ENCODE peak calls at places on chromosomes 5 and 9, in four cellular contexts. S is vagina, E is breast epithelium, W is stomach. I is an unnamed sample.

GRCh38 chr9:101398930-101399640 is 434 bp downstream of the ZNF189 start:
- DNase-seq in S (no peak), E (no peak), W (peak), I (no peak)

GRCh38 chr9:133619791-133620190 is 10.6 kb upstream of the FAM163B start:
- DNase-seq in S (no peak), E (no peak), W (no peak), I (no peak)

GRCh38 chr9:15136646-15137045 is 170.4 kb downstream of the TTC39B start:
- DNase-seq in S (no peak), E (no peak), W (no peak), I (no peak)

GRCh38 chr5:148469446-148470062 is 85.8 kb downstream of the FBXO38 start:
- DNase-seq in S (no peak), E (no peak), W (no peak), I (no peak)

GRCh38 chr5:103808464-103809106 is 246.0 kb upstream of the NUDT12 start:
- DNase-seq in S (no peak), E (no peak), W (no peak), I (no peak)

GRCh38 chr9:89398651-89399050 is 80.4 kb downstream of the SECISBP2 start:
- DNase-seq in S (no peak), E (no peak), W (no peak), I (no peak)

GRCh38 chr9:34689512-34689911 is 1.6 kb downstream of the CCL19 start:
- DNase-seq in S (no peak), E (no peak), W (no peak), I (no peak)

GRCh38 chr9:134597957-134598883 is 43.4 kb upstream of the COL5A1 start:
- DNase-seq in S (no peak), E (peak), W (no peak), I (no peak)

GRCh38 chr9:73980754-73981153 is 516.4 kb upstream of the RORB start:
- DNase-seq in S (no peak), E (no peak), W (no peak), I (no peak)

GRCh38 chr5:1558945-1559344 is 35.2 kb upstream of the LPCAT1 start:
- DNase-seq in S (no peak), E (no peak), W (no peak), I (no peak)

GRCh38 chr5:92401492-92401891 is 1018.4 kb upstream of the ARRDC3 start:
- DNase-seq in S (no peak), E (no peak), W (no peak), I (no peak)

GRCh38 chr9:37378613-37379004 is 43.9 kb upstream of the GRHPR start:
- DNase-seq in S (no peak), E (no peak), W (no peak), I (no peak)

GRCh38 chr5:132094393-132095076 is 20.9 kb downstream of the CSF2 start:
- DNase-seq in S (no peak), E (no peak), W (no peak), I (peak)

GRCh38 chr9:112080831-112081542 is 94.1 kb downstream of the SUSD1 start:
- DNase-seq in S (no peak), E (no peak), W (no peak), I (no peak)

GRCh38 chr9:100064872-100065581 is 33.8 kb downstream of the ERP44 start:
- DNase-seq in S (no peak), E (no peak), W (no peak), I (no peak)

GRCh38 chr5:173474881-173475287 is 141.6 kb downstream of the BOD1 start:
- DNase-seq in S (no peak), E (no peak), W (no peak), I (no peak)

GRCh38 chr5:168471785-168472184 is 14.5 kb upstream of the RARS1 start:
- DNase-seq in S (no peak), E (no peak), W (no peak), I (no peak)

GRCh38 chr9:126874546-126875314 is 14.3 kb downstream of the ZBTB34 start:
- DNase-seq in S (no peak), E (no peak), W (no peak), I (peak)

GRCh38 chr5:136613243-136613642 is 247.9 kb upstream of the TRPC7 start:
- DNase-seq in S (no peak), E (no peak), W (no peak), I (no peak)

GRCh38 chr5:172503925-172504730 is 49.8 kb upstream of the SH3PXD2B start:
- DNase-seq in S (peak), E (no peak), W (no peak), I (peak)

GRCh38 chr5:174972291-174972690 is 247.9 kb downstream of the MSX2 start:
- DNase-seq in S (no peak), E (no peak), W (peak), I (no peak)

GRCh38 chr9:4803670-4804530 is 11.2 kb downstream of the RCL1 start:
- DNase-seq in S (no peak), E (no peak), W (no peak), I (no peak)

GRCh38 chr9:81635526-81636279 is 53.6 kb downstream of the TLE1 start:
- DNase-seq in S (no peak), E (no peak), W (no peak), I (no peak)

GRCh38 chr5:138305797-138306196 is 25.8 kb downstream of the CDC25C start:
- DNase-seq in S (no peak), E (peak), W (peak), I (peak)

GRCh38 chr9:86856259-86856658 is 91.0 kb downstream of the GAS1 start:
- DNase-seq in S (no peak), E (no peak), W (no peak), I (no peak)

GRCh38 chr9:81613002-81613750 is 76.2 kb downstream of the TLE1 start:
- DNase-seq in S (peak), E (no peak), W (no peak), I (no peak)

GRCh38 chr5:19837536-19838179 is 150.3 kb downstream of the CDH18 start:
- DNase-seq in S (no peak), E (no peak), W (no peak), I (no peak)

GRCh38 chr5:171308453-171309275 is at the start of gene TLX3:
- DNase-seq in S (no peak), E (no peak), W (no peak), I (no peak)

GRCh38 chr5:160083012-160083436 is 36.2 kb downstream of the PWWP2A start:
- DNase-seq in S (no peak), E (no peak), W (no peak), I (no peak)

GRCh38 chr5:148850836-148851235 is 24.4 kb downstream of the ADRB2 start:
- DNase-seq in S (no peak), E (no peak), W (no peak), I (no peak)

GRCh38 chr9:81999806-82000205 is 11.2 kb downstream of the SPATA31D1 start:
- DNase-seq in S (no peak), E (no peak), W (no peak), I (no peak)

GRCh38 chr9:124877383-124877782 is 15.5 kb downstream of the ARPC5L start:
- DNase-seq in S (no peak), E (no peak), W (no peak), I (no peak)

GRCh38 chr9:5489630-5490484 is 20.5 kb upstream of the PDCD1LG2 start:
- DNase-seq in S (no peak), E (no peak), W (no peak), I (no peak)

GRCh38 chr9:133823189-133824105 is 85.3 kb upstream of the SARDH start:
- DNase-seq in S (no peak), E (no peak), W (no peak), I (no peak)

GRCh38 chr9:36336511-36336910 is 63.6 kb downstream of the RNF38 start:
- DNase-seq in S (no peak), E (no peak), W (no peak), I (no peak)
- H3K27ac ChIP-seq in S (no peak), E (no peak), W (no peak), I (no peak)

DNA sequence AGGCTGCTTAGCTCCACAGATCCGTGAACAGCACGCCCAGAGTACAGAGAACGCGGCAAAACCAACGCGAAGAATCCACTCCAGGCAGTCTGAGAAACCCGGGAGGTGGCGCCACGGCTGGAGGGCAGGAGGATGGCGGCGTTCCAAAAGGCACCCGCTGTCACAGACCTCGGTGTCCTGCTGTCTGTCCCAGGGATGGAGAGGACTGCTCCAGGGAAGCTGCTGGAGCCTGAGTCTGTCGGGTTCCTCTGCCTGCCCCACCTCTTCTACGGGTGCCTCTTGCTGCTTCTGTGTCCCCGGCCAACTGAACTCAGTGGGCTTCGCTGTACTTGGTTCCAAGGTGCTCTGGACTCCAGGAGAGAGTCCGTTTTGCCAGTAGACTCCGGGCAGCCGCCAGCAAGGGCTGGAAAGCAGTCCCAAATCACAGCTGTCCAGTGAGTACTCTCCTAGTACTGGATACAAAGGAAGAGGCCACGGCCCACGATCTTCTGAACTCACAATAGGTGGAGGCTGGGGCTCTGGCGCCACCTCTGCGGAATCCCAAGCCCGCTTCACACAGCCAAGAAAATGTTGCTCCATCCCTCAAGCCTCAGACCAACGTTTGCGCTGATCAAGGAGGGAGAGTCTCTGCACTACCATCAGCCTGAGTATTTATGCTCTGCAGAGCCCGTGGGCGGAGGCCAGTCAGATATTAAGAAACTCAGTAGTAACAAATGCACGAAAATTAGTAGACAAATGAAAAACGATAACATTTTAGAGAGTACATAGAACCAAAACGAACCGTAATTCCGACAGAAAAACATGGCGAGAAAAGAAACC is 442 bp downstream of the ANXA2R start:
- DNase-seq in S (no peak), E (no peak), W (peak), I (peak)
- TF ChIP-seq POLR2AphosphoS5 in S (peak), E (peak), W (no peak), I (peak)

GRCh38 chr9:121743441-121744001 is 92.1 kb downstream of the DAB2IP start:
- DNase-seq in S (no peak), E (peak), W (peak), I (peak)
- H3K27ac ChIP-seq in S (peak), E (peak), W (peak), I (peak)

GRCh38 chr5:76341935-76342334 is 61.1 kb upstream of the IQGAP2 start:
- DNase-seq in S (no peak), E (no peak), W (peak), I (no peak)

GRCh38 chr5:76332102-76332501 is 71.0 kb upstream of the IQGAP2 start:
- DNase-seq in S (no peak), E (no peak), W (peak), I (no peak)

GRCh38 chr5:76332620-76333170 is 70.4 kb upstream of the IQGAP2 start:
- DNase-seq in S (no peak), E (no peak), W (no peak), I (no peak)

GRCh38 chr5:76342474-76342873 is 60.6 kb upstream of the IQGAP2 start:
- DNase-seq in S (no peak), E (no peak), W (no peak), I (no peak)

DNA sequence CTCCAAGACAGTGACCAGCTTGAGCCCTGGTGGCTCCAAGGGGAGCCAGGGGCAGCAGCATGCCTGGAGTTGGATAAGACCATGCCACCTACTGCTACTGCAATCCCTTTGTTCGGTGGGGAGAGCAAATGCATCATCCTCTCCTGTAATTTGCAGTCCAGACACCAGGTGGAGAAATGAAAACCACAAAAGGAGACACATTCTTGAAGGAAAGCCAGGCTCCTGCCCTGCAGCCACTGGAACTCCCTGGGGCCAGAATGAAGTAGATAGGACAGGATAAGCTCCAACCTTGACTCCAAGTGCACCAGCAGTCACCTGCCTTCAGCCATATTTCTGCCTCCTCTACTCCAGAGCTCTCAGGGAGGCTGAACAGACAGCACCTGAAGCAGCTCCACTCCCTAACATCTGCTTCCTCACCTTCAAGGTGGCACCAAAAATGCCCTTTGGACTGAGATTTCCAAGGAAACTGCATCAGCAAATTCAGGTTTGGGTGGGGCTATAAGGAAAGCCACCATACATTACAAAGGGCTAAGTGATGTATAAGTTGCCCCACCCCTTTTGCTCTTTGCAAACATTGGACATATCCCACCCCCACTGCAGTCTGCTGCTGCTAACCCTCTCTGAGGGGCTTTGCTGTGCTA is 65.0 kb upstream of the IQGAP2 start:
- DNase-seq in S (no peak), E (peak), W (peak), I (no peak)
- TF ChIP-seq POLR2AphosphoS5 in S (no peak), E (peak), W (no peak), I (no peak)

DNA sequence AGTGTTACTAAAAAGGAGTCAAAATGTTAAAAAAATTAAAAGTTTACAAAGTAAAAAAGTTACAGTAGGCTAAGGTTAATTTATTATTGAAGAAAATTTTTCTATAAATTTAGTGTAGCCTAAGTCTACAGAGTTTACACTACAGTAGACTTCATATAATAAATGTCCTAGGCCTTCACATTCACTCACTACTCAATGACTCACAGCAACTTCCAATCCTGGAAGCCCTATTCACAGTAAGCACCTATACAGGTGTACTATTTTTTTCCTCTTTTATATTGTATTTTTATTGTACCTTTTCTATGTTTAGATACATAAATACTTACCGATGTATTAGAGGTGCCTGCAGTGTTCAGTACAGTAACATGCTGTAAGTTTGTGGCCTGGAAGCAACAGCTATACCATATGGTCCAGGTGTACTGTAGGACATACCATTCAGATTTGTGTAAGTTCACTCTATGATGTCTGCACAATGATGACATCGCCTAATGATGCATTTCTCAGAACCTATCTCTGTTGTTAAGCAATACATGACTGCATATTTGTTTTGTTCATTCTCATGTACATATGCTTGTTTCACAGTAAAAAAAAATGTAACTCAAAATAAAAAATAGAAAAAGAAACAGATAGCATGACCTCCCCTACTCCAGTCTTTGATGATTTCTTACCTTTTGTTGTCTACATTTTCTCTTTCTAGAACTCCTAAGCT is 64.7 kb downstream of the NR3C1 start:
- DNase-seq in S (no peak), E (no peak), W (no peak), I (no peak)
- H3K27ac ChIP-seq in S (no peak), E (no peak), W (no peak), I (no peak)

DNA sequence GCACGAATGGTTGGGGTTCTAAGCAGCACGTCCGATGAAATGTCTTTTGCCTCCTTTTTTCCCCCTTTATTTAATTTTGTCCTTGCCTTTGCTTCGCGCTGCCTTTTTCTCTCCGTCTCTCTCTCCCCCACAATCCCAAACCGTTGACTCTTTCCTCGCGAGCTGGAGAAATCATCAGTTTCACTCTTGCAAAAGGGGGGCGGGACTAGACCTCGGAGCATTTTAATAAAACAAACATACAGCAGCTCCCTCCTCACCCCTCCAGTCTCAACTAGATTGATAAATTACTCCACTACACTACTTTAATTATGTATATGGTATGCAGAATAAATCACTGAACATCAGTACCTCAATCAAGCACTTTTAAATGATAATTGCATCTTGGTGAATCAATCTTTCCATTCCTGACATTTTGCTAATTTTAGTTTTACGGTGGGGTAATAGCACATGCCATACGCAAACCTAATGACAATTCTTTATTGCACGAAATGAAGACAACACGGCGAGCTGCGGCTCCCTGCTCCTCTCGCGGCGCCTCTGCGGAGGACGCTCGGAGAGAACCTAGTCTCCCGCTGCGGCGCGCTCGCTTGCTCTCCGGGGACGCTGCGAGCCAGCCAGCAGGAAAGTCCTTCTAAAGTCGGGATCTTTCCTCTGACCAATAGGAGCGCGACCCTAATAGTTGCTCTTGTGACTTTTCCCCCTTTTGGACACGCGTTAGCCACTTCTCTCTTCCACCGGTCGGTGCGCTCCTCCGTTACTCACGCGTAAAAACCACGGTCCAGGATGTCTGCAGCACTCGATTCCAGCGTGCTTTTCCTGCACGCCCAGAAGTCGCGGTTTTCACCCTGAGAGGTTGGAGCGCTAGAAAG is 816 bp upstream of the MEF2C start:
- DNase-seq in S (peak), E (peak), W (peak), I (peak)
- TF ChIP-seq POLR2AphosphoS5 in S (peak), E (peak), W (peak), I (peak)